ENCODE peak calls at places on chromosomes 6 and 20, in seven cellular contexts. P is AG10803; Q is MM.1S; G is left ventricle myocardium inferior; E is neural crest cell; M is CD4-positive, alpha-beta T cell; D is cardiac muscle cell. W is an unnamed sample.

GRCh38 chr6:169640347-169640972 is 61.4 kb downstream of the WDR27 start:
- DNase-seq in P (peak; percentile 67), M (no peak), G (no peak), Q (no peak), D (no peak), E (no peak), W (peak; percentile 82)

GRCh38 chr20:58659841-58660240 is 8.8 kb downstream of the STX16 start:
- DNase-seq in P (no peak), G (no peak), E (no peak), Q (no peak), D (no peak), M (no peak), W (no peak)

GRCh38 chr20:1820137-1821074 is 74.8 kb upstream of the SIRPA start:
- DNase-seq in D (no peak), Q (peak; percentile 58), P (peak; percentile 80), E (no peak), G (no peak), M (no peak), W (no peak)

GRCh38 chr6:105628156-105628860 is 225.4 kb upstream of the PREP start:
- DNase-seq in M (no peak), E (no peak), P (no peak), Q (no peak), G (no peak), D (no peak), W (no peak)

GRCh38 chr20:31608256-31608980 is 3.3 kb downstream of the ID1 start:
- DNase-seq in M (no peak), E (no peak), Q (no peak), D (peak; percentile 89), G (peak; percentile 80), P (peak; percentile 48), W (no peak)

GRCh38 chr6:170417881-170418280 is 111.3 kb downstream of the FAM120B start:
- DNase-seq in Q (no peak), P (no peak), G (no peak), D (no peak), E (no peak), M (no peak), W (no peak)

GRCh38 chr6:155493694-155494143 is 38.1 kb upstream of the NOX3 start:
- DNase-seq in D (no peak), E (no peak), G (no peak), P (peak; percentile 100), M (no peak), Q (peak; percentile 24), W (no peak)

GRCh38 chr20:34824861-34825529 is 456 bp downstream of the NCOA6 start:
- DNase-seq in M (peak; percentile 56), D (peak; percentile 85), P (peak; percentile 49), G (peak; percentile 68), Q (peak; percentile 61), E (peak; percentile 59), W (no peak)

GRCh38 chr6:17780071-17780470 is 73.3 kb upstream of the NUP153 start:
- DNase-seq in P (no peak), E (no peak), D (peak; percentile 11), Q (no peak), G (no peak), M (no peak), W (no peak)

GRCh38 chr6:22349051-22349450 is 52.2 kb upstream of the PRL start:
- DNase-seq in D (no peak), M (no peak), E (no peak), P (no peak), G (no peak), Q (no peak), W (no peak)

GRCh38 chr6:22349528-22349927 is 52.7 kb upstream of the PRL start:
- DNase-seq in P (no peak), E (no peak), M (no peak), G (no peak), D (no peak), Q (no peak), W (no peak)

DNA sequence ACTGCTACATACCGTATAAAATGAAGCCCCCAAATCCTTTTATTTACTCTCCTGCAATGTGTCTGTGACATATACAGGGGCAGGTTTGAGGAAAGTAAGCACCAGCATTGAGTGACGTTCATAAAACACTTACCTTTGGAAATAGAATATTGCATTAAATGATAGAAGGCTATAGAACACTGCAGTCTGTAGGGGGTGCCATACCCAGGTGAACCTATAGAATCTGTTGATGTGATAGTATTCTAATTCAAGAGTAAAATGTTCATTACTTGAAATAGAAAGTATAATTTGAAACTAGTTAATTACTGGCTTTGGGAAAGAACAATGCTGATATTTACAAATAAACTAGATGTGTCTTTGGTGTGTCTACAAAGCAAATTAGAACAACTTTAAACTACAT is 47.0 kb upstream of the PRL start:
- DNase-seq in Q (no peak), G (no peak), M (no peak), E (no peak), P (no peak), D (no peak), W (no peak)
- TF ChIP-seq CTCF in Q (no peak), G (no peak), M (no peak), E (peak; percentile 31), P (no peak), D (no peak), W (no peak)

GRCh38 chr6:131920656-131921055 is 30.5 kb downstream of the CCN2 start:
- DNase-seq in G (no peak), D (no peak), E (no peak), P (no peak), M (no peak), Q (no peak), W (no peak)

GRCh38 chr6:131918650-131919355 is 32.4 kb downstream of the CCN2 start:
- DNase-seq in D (no peak), M (no peak), G (no peak), E (no peak), P (no peak), Q (no peak), W (no peak)

GRCh38 chr6:131924881-131925474 is 26.2 kb downstream of the CCN2 start:
- DNase-seq in P (peak; percentile 59), M (no peak), Q (peak; percentile 71), D (peak; percentile 42), E (no peak), G (no peak), W (no peak)

GRCh38 chr6:131917763-131918649 is 33.2 kb downstream of the CCN2 start:
- DNase-seq in Q (peak; percentile 74), G (no peak), D (no peak), M (no peak), E (no peak), P (no peak), W (no peak)

DNA sequence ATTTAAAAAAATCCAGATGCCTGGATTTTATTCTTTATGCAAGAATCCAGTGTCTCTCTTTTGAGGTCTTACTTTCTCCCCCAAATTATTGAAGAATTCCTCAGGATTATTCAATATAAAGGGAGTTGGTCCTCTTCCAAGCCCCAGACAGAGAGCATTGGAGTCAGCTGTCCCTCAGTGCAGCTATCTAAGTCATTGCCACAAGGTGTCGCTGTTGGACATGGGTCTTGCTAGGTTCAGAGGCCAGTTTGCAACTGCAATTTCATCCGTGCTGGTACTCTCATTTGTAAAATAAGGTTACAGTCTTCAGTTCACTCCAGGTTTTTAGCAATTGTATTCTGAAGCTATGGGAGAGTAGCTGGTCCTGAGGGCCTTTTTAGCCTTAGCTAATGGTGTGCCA is 27.8 kb downstream of the CCN2 start:
- DNase-seq in G (peak; percentile 22), E (peak; percentile 59), Q (peak; percentile 76), P (peak; percentile 41), D (peak; percentile 81), M (no peak), W (no peak)
- TF ChIP-seq CTCF in G (peak; percentile 72), E (peak; percentile 83), Q (peak; percentile 81), P (peak; percentile 58), D (peak; percentile 66), M (no peak), W (peak; percentile 15)

GRCh38 chr6:154370545-154370944 is 13.9 kb upstream of the IPCEF1 start:
- DNase-seq in D (peak; percentile 30), P (peak; percentile 49), G (no peak), E (no peak), M (no peak), Q (no peak), W (no peak)
- TF ChIP-seq CTCF in D (peak; percentile 26), P (peak; percentile 61), G (peak; percentile 56), E (peak; percentile 54), M (peak; percentile 55), Q (no peak), W (no peak)

DNA sequence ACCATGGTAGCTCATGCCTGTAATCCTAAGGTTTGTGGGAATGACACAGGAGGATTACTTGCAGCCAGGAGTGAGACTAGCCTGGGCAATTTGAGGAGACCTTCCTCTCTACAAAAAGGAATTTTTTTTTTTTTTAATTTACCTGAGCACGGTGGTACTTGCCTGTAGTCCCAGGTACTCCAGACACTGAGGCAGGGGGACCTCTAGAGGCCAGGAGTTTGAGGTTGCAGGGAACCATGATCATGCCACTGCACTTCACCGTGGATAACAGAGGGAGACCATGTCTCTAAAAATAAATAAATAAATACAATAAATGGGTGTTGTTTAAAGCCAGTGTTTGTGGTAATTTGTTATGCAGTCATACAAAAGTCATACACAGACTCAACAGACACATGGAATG is 2.4 kb upstream of the HLA-F start:
- DNase-seq in M (no peak), P (no peak), G (no peak), D (no peak), Q (peak; percentile 15), E (no peak), W (no peak)
- TF ChIP-seq CTCF in M (peak; percentile 32), P (no peak), G (no peak), D (no peak), Q (no peak), E (no peak), W (no peak)